ENCODE peak calls at places on chromosome X, in seven cellular contexts. T is sciatic nerve; B is A549; E is activated naive CD8-positive, alpha-beta T cell treated with anti-CD3 and anti-CD28 coated beads, Interleukin-2, amount 10 ng/mL, durations not matched to agents 7 days and 5 days; F is effector memory CD8-positive, alpha-beta T cell; Z is CD4-positive, alpha-beta T cell; W is gastroesophageal sphincter. N is an unnamed sample.
A peak's percentile ranks its signal among the peaks of the same experiment; 100 is the strongest.

GRCh38 chrX:32087663-32088062 is 1015.8 kb upstream of the FTHL17 start:
- ATAC-seq in T (no peak), B (no peak), E (no peak), F (no peak), Z (no peak), W (no peak), N (no peak)

GRCh38 chrX:71578253-71579135 is at the start of gene GCNA:
- ATAC-seq in T (no peak), B (no peak), E (no peak), F (peak; percentile 27), Z (no peak), W (no peak), N (no peak)

GRCh38 chrX:14886252-14886651 is 13.0 kb downstream of the MOSPD2 start:
- ATAC-seq in T (no peak), B (no peak), E (no peak), F (no peak), Z (no peak), W (no peak), N (no peak)

GRCh38 chrX:18574591-18574990 is 97.3 kb downstream of the RS1 start:
- ATAC-seq in T (peak; percentile 79), B (no peak), E (no peak), F (no peak), Z (no peak), W (no peak), N (no peak)

GRCh38 chrX:65862638-65863037 is 177.2 kb downstream of the VSIG4 start:
- ATAC-seq in T (no peak), B (no peak), E (no peak), F (no peak), Z (peak; percentile 54), W (no peak), N (no peak)

GRCh38 chrX:149259241-149259640 is 245.9 kb downstream of the IDS start:
- ATAC-seq in T (no peak), B (no peak), E (no peak), F (no peak), Z (no peak), W (no peak), N (no peak)

GRCh38 chrX:111133389-111133788 is 37.4 kb downstream of the PAK3 start:
- ATAC-seq in T (no peak), B (no peak), E (no peak), F (no peak), Z (no peak), W (no peak), N (peak; percentile 55)

GRCh38 chrX:136975642-136976518 is 57.9 kb downstream of the GPR101 start:
- ATAC-seq in T (no peak), B (no peak), E (no peak), F (no peak), Z (no peak), W (no peak), N (no peak)

GRCh38 chrX:43646800-43647199 is 9.3 kb upstream of the MAOA start:
- ATAC-seq in T (no peak), B (no peak), E (no peak), F (no peak), Z (no peak), W (no peak), N (no peak)

GRCh38 chrX:4239650-4240540 is 526.4 kb upstream of the PRKX start:
- ATAC-seq in T (no peak), B (no peak), E (no peak), F (no peak), Z (peak; percentile 32), W (no peak), N (no peak)

GRCh38 chrX:112696506-112696905 is 16.8 kb upstream of the LHFPL1 start:
- ATAC-seq in T (no peak), B (no peak), E (no peak), F (no peak), Z (no peak), W (no peak), N (no peak)

GRCh38 chrX:116384406-116384805 is 52.0 kb upstream of the SLC6A14 start:
- ATAC-seq in T (no peak), B (no peak), E (no peak), F (no peak), Z (no peak), W (no peak), N (no peak)

GRCh38 chrX:124388562-124388961 is 42.2 kb downstream of the SH2D1A start:
- ATAC-seq in T (peak; percentile 53), B (peak; percentile 80), E (peak; percentile 39), F (peak; percentile 76), Z (peak; percentile 83), W (peak; percentile 60), N (peak; percentile 40)

GRCh38 chrX:21655901-21656586 is 2.1 kb downstream of the KLHL34 start:
- ATAC-seq in T (peak; percentile 41), B (no peak), E (no peak), F (no peak), Z (no peak), W (peak; percentile 9), N (no peak)

GRCh38 chrX:19807414-19807813 is 80.0 kb downstream of the SH3KBP1 start:
- ATAC-seq in T (no peak), B (no peak), E (peak; percentile 30), F (no peak), Z (no peak), W (no peak), N (no peak)

GRCh38 chrX:146127617-146128016 is 310.0 kb downstream of the SLITRK2 start:
- ATAC-seq in T (no peak), B (no peak), E (no peak), F (no peak), Z (no peak), W (no peak), N (no peak)

GRCh38 chrX:12949927-12950656 is 24.8 kb upstream of the TMSB4X start:
- ATAC-seq in T (peak; percentile 96), B (peak; percentile 5), E (peak; percentile 67), F (peak; percentile 73), Z (peak; percentile 68), W (peak; percentile 93), N (peak; percentile 66)

GRCh38 chrX:117957128-117957527 is 159.5 kb downstream of the KLHL13 start:
- ATAC-seq in T (no peak), B (no peak), E (no peak), F (no peak), Z (no peak), W (no peak), N (no peak)

GRCh38 chrX:20265726-20266681 is 705 bp downstream of the RPS6KA3 start:
- ATAC-seq in T (no peak), B (peak; percentile 35), E (peak; percentile 26), F (no peak), Z (peak; percentile 0), W (peak; percentile 23), N (peak; percentile 18)